ENCODE peak calls at places on chromosomes 13 and 19, in nine cellular contexts. X, J, Y, F, I, M, U, C and K are unnamed samples.

GRCh38 chr13:33721719-33722118 is 96.2 kb upstream of the RFC3 start:
- DNase-seq in X (peak), J (peak), Y (no peak), F (no peak), I (no peak), M (peak), U (no peak), C (no peak), K (no peak)

GRCh38 chr13:40328091-40328490 is 338.4 kb downstream of the FOXO1 start:
- DNase-seq in X (no peak), J (no peak), Y (no peak), F (no peak), I (no peak), M (no peak), U (no peak), C (no peak), K (no peak)

GRCh38 chr19:21474671-21475181 is 30.7 kb upstream of the ZNF429 start:
- DNase-seq in X (peak), J (peak), Y (peak), F (peak), I (peak), M (peak), U (peak), C (peak), K (peak)

GRCh38 chr19:6730153-6730804 is 7.1 kb downstream of the GPR108 start:
- DNase-seq in X (peak), J (no peak), Y (peak), F (peak), I (peak), M (no peak), U (peak), C (peak), K (peak)

GRCh38 chr19:32642771-32643170 is 32.2 kb downstream of the ANKRD27 start:
- DNase-seq in X (no peak), J (no peak), Y (no peak), F (peak), I (no peak), M (no peak), U (no peak), C (no peak), K (no peak)

GRCh38 chr13:45297456-45298205 is 43.4 kb downstream of the TPT1 start:
- DNase-seq in X (no peak), J (no peak), Y (no peak), F (no peak), I (no peak), M (no peak), U (no peak), C (no peak), K (no peak)

GRCh38 chr13:34738251-34739170 is 203.6 kb upstream of the NBEA start:
- DNase-seq in X (no peak), J (no peak), Y (no peak), F (no peak), I (no peak), M (no peak), U (no peak), C (no peak), K (no peak)

GRCh38 chr13:78241278-78241919 is 322.8 kb upstream of the EDNRB start:
- DNase-seq in X (peak), J (peak), Y (peak), F (no peak), I (peak), M (peak), U (no peak), C (peak), K (peak)

GRCh38 chr13:24181991-24182702 is 21.6 kb downstream of the SPATA13 start:
- DNase-seq in X (no peak), J (no peak), Y (peak), F (no peak), I (peak), M (peak), U (no peak), C (no peak), K (no peak)

GRCh38 chr13:111050539-111050879 is 64.6 kb upstream of the ARHGEF7 start:
- DNase-seq in X (no peak), J (no peak), Y (no peak), F (no peak), I (no peak), M (no peak), U (no peak), C (no peak), K (no peak)

GRCh38 chr13:44374348-44374712 is 706 bp downstream of the SERP2 start:
- DNase-seq in X (no peak), J (no peak), Y (no peak), F (no peak), I (no peak), M (no peak), U (no peak), C (no peak), K (no peak)

GRCh38 chr13:71327266-71327665 is 539.7 kb downstream of the DACH1 start:
- DNase-seq in X (no peak), J (no peak), Y (no peak), F (no peak), I (no peak), M (no peak), U (no peak), C (no peak), K (no peak)

GRCh38 chr19:1172353-1173159 is 1.5 kb downstream of the SBNO2 start:
- DNase-seq in X (peak), J (peak), Y (peak), F (no peak), I (peak), M (peak), U (peak), C (peak), K (peak)

GRCh38 chr19:7921302-7921954 is 1.3 kb downstream of the SNAPC2 start:
- DNase-seq in X (no peak), J (no peak), Y (no peak), F (no peak), I (peak), M (no peak), U (peak), C (no peak), K (no peak)

GRCh38 chr19:46728693-46729339 is 11.9 kb upstream of the PRKD2 start:
- DNase-seq in X (peak), J (peak), Y (peak), F (peak), I (peak), M (peak), U (peak), C (peak), K (peak)

GRCh38 chr13:50378513-50378970 is 363.3 kb downstream of the KCNRG start:
- DNase-seq in X (no peak), J (no peak), Y (no peak), F (no peak), I (no peak), M (no peak), U (no peak), C (no peak), K (no peak)

GRCh38 chr13:32426191-32426980 is 1.5 kb downstream of the N4BP2L1 start:
- DNase-seq in X (no peak), J (peak), Y (no peak), F (peak), I (no peak), M (peak), U (no peak), C (peak), K (no peak)

GRCh38 chr19:46373573-46374359 is 26.9 kb downstream of the PPP5C start:
- DNase-seq in X (peak), J (no peak), Y (peak), F (no peak), I (peak), M (peak), U (peak), C (peak), K (peak)

GRCh38 chr19:15683411-15683810 is 10.5 kb downstream of the CYP4F12 start:
- DNase-seq in X (no peak), J (no peak), Y (no peak), F (no peak), I (no peak), M (no peak), U (no peak), C (no peak), K (no peak)

GRCh38 chr13:20303636-20304035 is 71.5 kb upstream of the GJB6 start:
- DNase-seq in X (peak), J (no peak), Y (no peak), F (no peak), I (no peak), M (peak), U (no peak), C (no peak), K (no peak)

GRCh38 chr19:5773276-5773675 is 11.3 kb downstream of the PRR22 start:
- DNase-seq in X (no peak), J (no peak), Y (no peak), F (no peak), I (no peak), M (no peak), U (no peak), C (no peak), K (no peak)

GRCh38 chr13:83168575-83168974 is 713.7 kb downstream of the SLITRK1 start:
- DNase-seq in X (no peak), J (no peak), Y (no peak), F (no peak), I (no peak), M (peak), U (no peak), C (no peak), K (no peak)

GRCh38 chr19:42348211-42348610 is 22.8 kb downstream of the MEGF8 start:
- DNase-seq in X (no peak), J (no peak), Y (no peak), F (no peak), I (no peak), M (no peak), U (no peak), C (no peak), K (no peak)

GRCh38 chr13:97302611-97303010 is 80.5 kb downstream of the MBNL2 start:
- DNase-seq in X (peak), J (no peak), Y (no peak), F (no peak), I (no peak), M (no peak), U (no peak), C (no peak), K (no peak)

GRCh38 chr13:78476910-78477309 is 126.4 kb downstream of the POU4F1 start:
- DNase-seq in X (no peak), J (no peak), Y (no peak), F (no peak), I (no peak), M (no peak), U (no peak), C (no peak), K (no peak)

GRCh38 chr13:40666905-40667621 is 622 bp upstream of the FOXO1 start:
- DNase-seq in X (no peak), J (no peak), Y (peak), F (peak), I (peak), M (no peak), U (peak), C (peak), K (peak)

GRCh38 chr13:96490590-96490989 is 400.7 kb downstream of the HS6ST3 start:
- DNase-seq in X (no peak), J (no peak), Y (no peak), F (no peak), I (no peak), M (no peak), U (no peak), C (no peak), K (no peak)

GRCh38 chr19:50909240-50910070 is 1.7 kb downstream of the KLK4 start:
- DNase-seq in X (peak), J (no peak), Y (peak), F (peak), I (no peak), M (no peak), U (no peak), C (peak), K (no peak)

GRCh38 chr13:67620665-67621064 is 390.5 kb upstream of the PCDH9 start:
- DNase-seq in X (no peak), J (peak), Y (no peak), F (no peak), I (no peak), M (peak), U (no peak), C (no peak), K (no peak)

GRCh38 chr13:112752711-112753541 is 63.1 kb downstream of the ATP11A start:
- DNase-seq in X (no peak), J (no peak), Y (no peak), F (no peak), I (no peak), M (no peak), U (peak), C (no peak), K (peak)

GRCh38 chr19:5786593-5787551 is 2.3 kb upstream of the PRR22 start:
- DNase-seq in X (no peak), J (no peak), Y (no peak), F (no peak), I (no peak), M (no peak), U (no peak), C (no peak), K (no peak)

GRCh38 chr19:28737021-28737525 is 475.9 kb downstream of the UQCRFS1 start:
- DNase-seq in X (peak), J (peak), Y (no peak), F (no peak), I (no peak), M (peak), U (no peak), C (no peak), K (no peak)

GRCh38 chr13:109567315-109567714 is 219.1 kb downstream of the IRS2 start:
- DNase-seq in X (no peak), J (peak), Y (no peak), F (no peak), I (no peak), M (peak), U (no peak), C (no peak), K (no peak)

GRCh38 chr13:114128624-114129522 is 3.5 kb downstream of the RASA3 start:
- DNase-seq in X (peak), J (peak), Y (no peak), F (peak), I (peak), M (peak), U (peak), C (peak), K (peak)

GRCh38 chr13:23289917-23290357 is 109.2 kb downstream of the SGCG start:
- DNase-seq in X (peak), J (peak), Y (no peak), F (no peak), I (no peak), M (peak), U (no peak), C (no peak), K (no peak)

GRCh38 chr19:53424968-53425597 is 6.7 kb upstream of the ZNF761 start:
- DNase-seq in X (peak), J (peak), Y (peak), F (peak), I (peak), M (peak), U (peak), C (peak), K (peak)

GRCh38 chr19:8638078-8638619 is 7.7 kb downstream of the NFILZ start:
- DNase-seq in X (no peak), J (no peak), Y (peak), F (no peak), I (peak), M (peak), U (no peak), C (no peak), K (peak)

GRCh38 chr19:8367327-8368001 is 3.5 kb downstream of the ANGPTL4 start:
- DNase-seq in X (peak), J (peak), Y (peak), F (no peak), I (peak), M (peak), U (peak), C (peak), K (peak)

GRCh38 chr13:32734511-32734910 is 148.3 kb downstream of the PDS5B start:
- DNase-seq in X (peak), J (peak), Y (no peak), F (no peak), I (no peak), M (peak), U (no peak), C (no peak), K (no peak)

GRCh38 chr13:111298214-111298975 is 22.0 kb upstream of the TEX29 start:
- DNase-seq in X (no peak), J (no peak), Y (no peak), F (no peak), I (no peak), M (no peak), U (no peak), C (no peak), K (no peak)

GRCh38 chr19:35143231-35143715 is at the start of gene FXYD7:
- DNase-seq in X (no peak), J (no peak), Y (no peak), F (peak), I (no peak), M (no peak), U (no peak), C (no peak), K (no peak)
- H3K4me3 ChIP-seq in X (no peak), J (no peak), Y (no peak), F (peak), I (no peak), M (no peak), U (no peak), C (no peak), K (peak)

GRCh38 chr19:55606471-55606787 is 982 bp downstream of the ZNF865 start:
- DNase-seq in X (no peak), J (no peak), Y (no peak), F (no peak), I (no peak), M (no peak), U (no peak), C (no peak), K (no peak)

GRCh38 chr19:55611300-55611982 is 6.0 kb downstream of the ZNF865 start:
- DNase-seq in X (no peak), J (no peak), Y (no peak), F (no peak), I (no peak), M (no peak), U (peak), C (no peak), K (no peak)

GRCh38 chr19:55606817-55607216 is 1.4 kb downstream of the ZNF865 start:
- DNase-seq in X (no peak), J (no peak), Y (no peak), F (no peak), I (no peak), M (no peak), U (no peak), C (no peak), K (no peak)

GRCh38 chr19:55611983-55612645 is 6.7 kb downstream of the ZNF865 start:
- DNase-seq in X (no peak), J (no peak), Y (no peak), F (no peak), I (no peak), M (no peak), U (no peak), C (no peak), K (no peak)

DNA sequence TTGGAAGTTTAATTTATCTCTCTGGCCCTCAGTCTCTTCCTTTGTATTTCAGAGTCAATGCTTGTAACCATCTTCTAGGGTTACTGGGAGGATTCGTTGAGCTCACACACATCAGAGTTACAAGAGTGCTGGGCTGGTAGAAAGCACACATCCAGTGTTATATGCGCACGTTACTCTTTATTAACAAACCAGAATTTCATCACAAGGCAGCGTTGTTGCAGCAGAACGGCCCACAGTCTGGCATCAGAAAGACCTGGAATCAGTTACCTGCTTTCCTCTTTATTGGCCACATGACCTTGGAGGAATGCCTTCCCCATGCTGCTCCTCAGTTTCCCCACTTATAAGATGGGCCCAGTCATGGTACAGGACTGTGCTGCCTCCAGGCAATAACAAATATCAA is 3.9 kb downstream of the ZNF865 start:
- DNase-seq in X (no peak), J (no peak), Y (no peak), F (no peak), I (no peak), M (no peak), U (no peak), C (no peak), K (no peak)
- TF ChIP-seq CTCF in X (no peak), J (no peak), Y (no peak), F (no peak), I (no peak), M (no peak), U (no peak), C (no peak), K (no peak)

GRCh38 chr19:19623383-19623782 is 4.6 kb downstream of the LPAR2 start:
- DNase-seq in X (no peak), J (no peak), Y (no peak), F (no peak), I (no peak), M (no peak), U (no peak), C (no peak), K (no peak)

GRCh38 chr19:19619121-19619848 is 798 bp upstream of the PBX4 start:
- DNase-seq in X (no peak), J (no peak), Y (no peak), F (no peak), I (no peak), M (no peak), U (no peak), C (no peak), K (no peak)

GRCh38 chr19:19615086-19615485 is 3.4 kb downstream of the PBX4 start:
- DNase-seq in X (peak), J (no peak), Y (no peak), F (peak), I (no peak), M (peak), U (no peak), C (no peak), K (no peak)

GRCh38 chr19:19619849-19620210 is 1.3 kb upstream of the PBX4 start:
- DNase-seq in X (no peak), J (no peak), Y (no peak), F (no peak), I (no peak), M (no peak), U (no peak), C (no peak), K (no peak)

GRCh38 chr19:19618384-19619051 is at the start of gene PBX4:
- DNase-seq in X (peak), J (peak), Y (peak), F (peak), I (peak), M (peak), U (peak), C (peak), K (peak)
- H3K4me3 ChIP-seq in X (peak), J (peak), Y (no peak), F (peak), I (peak), M (peak), U (peak), C (peak), K (peak)

DNA sequence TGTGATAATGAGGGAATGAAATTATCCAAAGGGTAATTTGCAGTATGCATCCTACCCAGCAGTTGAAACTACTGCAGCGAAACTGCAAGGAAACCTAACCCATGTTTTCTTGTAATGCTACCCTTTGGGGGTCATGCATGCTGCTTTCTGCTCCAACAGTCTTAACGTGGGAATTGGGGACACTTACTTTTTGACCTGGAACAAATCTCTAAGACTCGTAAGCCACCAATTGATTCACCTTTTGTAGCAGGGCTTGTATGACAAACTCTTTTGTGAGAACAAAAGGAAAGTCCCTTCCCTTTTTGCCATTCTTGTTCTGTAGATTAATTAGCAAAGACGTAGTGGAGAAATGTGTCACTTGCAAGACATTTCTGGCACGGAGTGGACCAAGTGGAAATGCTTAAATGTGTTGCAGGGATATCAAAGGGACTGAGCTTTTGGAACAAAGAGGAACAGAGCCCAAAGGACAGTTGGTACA is 27.4 kb downstream of the LRCH1 start:
- DNase-seq in X (no peak), J (no peak), Y (no peak), F (no peak), I (no peak), M (no peak), U (no peak), C (no peak), K (no peak)
- TF ChIP-seq CTCF in X (no peak), J (no peak), Y (no peak), F (no peak), I (no peak), M (no peak), U (no peak), C (no peak), K (no peak)

DNA sequence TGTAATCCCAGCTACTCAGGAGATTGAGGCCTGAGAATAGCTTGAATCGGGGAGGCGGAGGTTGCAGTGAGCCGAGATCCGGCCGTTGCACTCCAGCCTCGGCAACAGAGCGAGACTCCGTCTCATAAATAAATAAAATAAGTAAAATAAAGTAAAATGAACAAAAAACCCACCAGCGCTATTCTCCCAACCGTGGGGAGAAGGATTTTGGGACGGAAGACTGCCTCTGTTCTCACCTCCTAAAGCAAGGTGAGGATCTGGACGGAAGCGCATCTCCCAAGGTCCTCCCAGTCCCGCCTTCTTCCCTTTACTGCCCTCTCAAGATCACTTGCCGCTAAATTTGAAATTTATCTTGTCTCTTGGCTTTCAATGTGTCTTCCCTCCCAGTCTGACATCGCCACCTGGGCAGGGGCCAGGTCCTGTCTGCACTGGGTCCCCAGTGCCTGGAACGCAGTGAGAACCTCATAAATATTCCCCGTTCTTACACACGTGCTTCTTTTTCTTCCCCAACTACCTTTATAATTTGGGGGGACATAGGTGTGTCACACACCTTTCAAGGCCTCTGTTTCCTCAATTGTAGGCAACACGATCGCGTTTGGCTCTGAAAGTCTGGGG is 1.2 kb upstream of the DNAJB1 start:
- DNase-seq in X (no peak), J (no peak), Y (no peak), F (no peak), I (no peak), M (no peak), U (no peak), C (no peak), K (no peak)
- H3K4me3 ChIP-seq in X (no peak), J (no peak), Y (no peak), F (no peak), I (peak), M (no peak), U (peak), C (no peak), K (peak)